ENCODE peak calls at places on chromosomes 2 and 18, in five cellular contexts. L, V, Z, X and E are unnamed samples.

GRCh38 chr2:29016500-29016899 is 35.4 kb downstream of the TOGARAM2 start:
- DNase-seq in L (no peak), V (no peak), Z (no peak), X (no peak), E (no peak)

GRCh38 chr2:236054661-236055060 is 113.5 kb downstream of the GBX2 start:
- DNase-seq in L (no peak), V (no peak), Z (no peak), X (no peak), E (no peak)

GRCh38 chr2:1967242-1968210 is 223.2 kb upstream of the PXDN start:
- DNase-seq in L (no peak), V (no peak), Z (no peak), X (no peak), E (no peak)

GRCh38 chr2:119218478-119219064 is 5.1 kb upstream of the STEAP3 start:
- DNase-seq in L (peak; percentile 48), V (peak; percentile 74), Z (peak; percentile 46), X (peak; percentile 76), E (no peak)

GRCh38 chr2:40097691-40098376 is 318.8 kb upstream of the THUMPD2 start:
- DNase-seq in L (peak; percentile 66), V (peak; percentile 86), Z (no peak), X (no peak), E (no peak)

GRCh38 chr2:201049455-201049854 is 22.0 kb downstream of the HYCC2 start:
- DNase-seq in L (no peak), V (no peak), Z (no peak), X (no peak), E (no peak)

GRCh38 chr2:21069746-21070145 is 25.9 kb upstream of the APOB start:
- DNase-seq in L (no peak), V (no peak), Z (no peak), X (no peak), E (no peak)

GRCh38 chr18:58980991-58981390 is 116.3 kb downstream of the ZNF532 start:
- DNase-seq in L (no peak), V (no peak), Z (no peak), X (no peak), E (no peak)

GRCh38 chr2:88159955-88160415 is 10.2 kb upstream of the THNSL2 start:
- DNase-seq in L (peak; percentile 30), V (peak; percentile 67), Z (peak; percentile 45), X (peak; percentile 60), E (peak; percentile 14)

GRCh38 chr18:42296192-42296591 is 341.2 kb downstream of the PIK3C3 start:
- DNase-seq in L (no peak), V (no peak), Z (no peak), X (no peak), E (no peak)

GRCh38 chr2:119753041-119753929 is 6.4 kb upstream of the PTPN4 start:
- DNase-seq in L (no peak), V (peak; percentile 56), Z (no peak), X (peak; percentile 56), E (no peak)

GRCh38 chr18:56873441-56874140 is 222.4 kb downstream of the WDR7 start:
- DNase-seq in L (no peak), V (no peak), Z (no peak), X (no peak), E (no peak)

GRCh38 chr2:238106339-238106697 is 6.2 kb downstream of the ESPNL start:
- DNase-seq in L (no peak), V (no peak), Z (no peak), X (no peak), E (no peak)

GRCh38 chr18:46320928-46321855 is 217.0 kb downstream of the HAUS1 start:
- DNase-seq in L (no peak), V (peak; percentile 55), Z (no peak), X (no peak), E (peak; percentile 60)

GRCh38 chr2:45269149-45269793 is 260.0 kb upstream of the SIX2 start:
- DNase-seq in L (no peak), V (peak; percentile 36), Z (no peak), X (no peak), E (no peak)

GRCh38 chr2:9076210-9076609 is 72.7 kb upstream of the MBOAT2 start:
- DNase-seq in L (no peak), V (peak; percentile 70), Z (no peak), X (no peak), E (no peak)

GRCh38 chr18:70671889-70672551 is 383.2 kb downstream of the SOCS6 start:
- DNase-seq in L (no peak), V (no peak), Z (no peak), X (no peak), E (no peak)

GRCh38 chr2:64654993-64655666 is 1.4 kb upstream of the SERTAD2 start:
- DNase-seq in L (no peak), V (no peak), Z (no peak), X (no peak), E (no peak)

GRCh38 chr2:238093181-238094140 is 6.7 kb upstream of the ESPNL start:
- DNase-seq in L (no peak), V (no peak), Z (no peak), X (no peak), E (no peak)

GRCh38 chr18:58190842-58191530 is 147.0 kb downstream of the NEDD4L start:
- DNase-seq in L (no peak), V (peak; percentile 26), Z (no peak), X (no peak), E (no peak)

GRCh38 chr2:44075536-44075935 is 79.7 kb upstream of the LRPPRC start:
- DNase-seq in L (no peak), V (peak; percentile 52), Z (no peak), X (no peak), E (no peak)

DNA sequence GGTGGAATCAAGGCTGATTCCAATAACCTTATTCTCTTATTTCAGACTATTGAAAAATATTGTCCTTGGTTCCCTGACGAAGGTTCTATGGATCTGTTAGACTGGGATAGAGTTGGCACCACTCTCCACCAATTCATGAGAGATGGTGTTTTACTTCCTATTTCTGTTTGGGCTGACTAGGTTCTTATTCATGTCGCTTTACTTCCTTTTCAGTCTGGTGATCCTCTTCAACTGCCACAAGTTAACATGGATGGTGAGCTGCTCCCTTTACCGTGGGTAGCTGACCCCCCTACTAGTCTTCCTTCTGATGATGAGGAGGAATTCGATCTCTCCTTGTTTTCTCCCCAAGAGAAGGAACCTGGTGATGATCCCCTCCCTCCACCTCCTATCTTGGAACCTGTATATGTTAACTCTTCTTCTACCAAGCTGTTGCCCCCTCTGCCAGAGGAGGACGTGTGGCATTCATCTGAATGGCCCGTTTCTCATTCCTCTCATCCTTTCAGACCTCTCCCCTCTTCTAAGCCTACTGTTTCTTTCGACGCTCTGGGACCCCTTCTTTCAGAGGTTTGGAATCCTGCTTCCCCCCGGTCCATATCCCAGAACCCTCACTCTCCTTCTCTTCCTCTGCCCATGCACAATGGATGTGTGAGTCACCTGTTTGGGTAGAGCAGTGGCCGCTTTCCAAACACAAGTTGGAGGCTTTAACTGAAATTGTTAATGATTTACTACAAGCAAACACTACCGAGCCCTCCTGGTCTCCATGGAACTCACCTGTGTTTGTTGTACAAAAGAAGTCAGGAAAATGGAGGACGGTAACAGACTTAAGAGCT is 13.5 kb upstream of the CNOT11 start:
- DNase-seq in L (no peak), V (no peak), Z (no peak), X (no peak), E (no peak)
- H3K27ac ChIP-seq in L (no peak overlapping the region), V (no peak overlapping the region), Z (no peak overlapping the region), X (no peak overlapping the region), E (peak overlapping the region; percentile 55)

GRCh38 chr2:205733648-205734047 is 51.3 kb downstream of the NRP2 start:
- DNase-seq in L (no peak), V (no peak), Z (no peak), X (no peak), E (no peak)

GRCh38 chr2:205733082-205733481 is 50.8 kb downstream of the NRP2 start:
- DNase-seq in L (no peak), V (no peak), Z (no peak), X (no peak), E (no peak)

GRCh38 chr2:205731521-205731965 is 49.2 kb downstream of the NRP2 start:
- DNase-seq in L (peak; percentile 86), V (peak; percentile 98), Z (no peak), X (no peak), E (no peak)

GRCh38 chr2:205730701-205731271 is 48.5 kb downstream of the NRP2 start:
- DNase-seq in L (no peak), V (peak; percentile 78), Z (no peak), X (no peak), E (no peak)

GRCh38 chr2:205732314-205732713 is 50.0 kb downstream of the NRP2 start:
- DNase-seq in L (no peak), V (no peak), Z (no peak), X (no peak), E (no peak)
- H3K27ac ChIP-seq in L (peak overlapping the region; percentile 82), V (peak overlapping the region; percentile 89), Z (no peak overlapping the region), X (no peak overlapping the region), E (no peak overlapping the region)

GRCh38 chr2:198950813-198951212 is 506.9 kb downstream of the SATB2 start:
- DNase-seq in L (no peak), V (no peak), Z (no peak), X (no peak), E (no peak)

GRCh38 chr2:198957183-198957582 is 500.6 kb downstream of the SATB2 start:
- DNase-seq in L (no peak), V (no peak), Z (no peak), X (no peak), E (no peak)

DNA sequence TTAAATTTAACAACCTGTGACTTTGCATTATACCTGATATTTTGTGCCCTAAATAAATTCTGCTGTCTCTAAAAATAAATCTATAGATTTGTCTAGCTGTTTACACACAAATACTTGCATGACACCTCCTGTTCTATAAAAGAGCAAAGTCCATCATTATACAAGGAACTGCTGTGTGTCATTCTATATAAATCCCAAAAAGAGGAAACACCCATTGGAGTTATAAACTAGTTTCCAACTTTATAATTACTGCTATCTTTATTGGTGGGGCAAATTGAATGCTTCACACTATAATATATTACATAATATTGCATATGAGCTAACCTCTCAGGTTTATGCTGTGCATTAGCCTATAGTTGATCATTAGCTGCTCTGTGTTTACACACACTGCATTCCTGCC is 504.4 kb downstream of the SATB2 start:
- DNase-seq in L (no peak), V (no peak), Z (no peak), X (no peak), E (no peak)
- H3K27ac ChIP-seq in L (no peak overlapping the region), V (no peak overlapping the region), Z (no peak overlapping the region), X (no peak overlapping the region), E (no peak overlapping the region)

DNA sequence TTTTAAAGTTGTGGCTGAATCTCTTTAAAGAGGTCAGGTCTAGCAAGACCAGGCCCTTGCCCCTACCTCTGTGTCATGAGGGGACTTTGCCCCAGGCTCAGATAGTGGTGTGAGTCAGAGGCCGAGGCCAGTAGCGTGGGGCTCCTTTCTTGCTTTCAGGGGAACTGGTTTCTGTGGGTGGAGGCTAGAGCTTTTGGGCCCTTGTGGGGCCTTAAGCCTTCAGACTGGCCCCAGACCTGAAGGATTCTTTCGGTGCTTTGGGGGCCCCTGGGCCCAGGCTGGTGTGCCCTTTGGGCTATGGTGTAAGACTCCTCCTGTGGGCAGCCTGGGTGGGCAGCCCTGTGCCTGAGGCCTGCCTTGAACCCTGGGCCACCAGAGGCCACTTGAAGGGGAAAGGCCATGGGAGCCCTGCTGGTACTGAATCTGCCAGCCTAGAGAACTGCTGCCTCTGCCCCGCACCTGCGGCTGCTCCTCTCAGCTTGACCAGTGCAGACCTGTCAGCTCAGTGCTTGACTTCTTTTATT is 21.2 kb downstream of the OTOF start:
- DNase-seq in L (no peak), V (no peak), Z (peak; percentile 76), X (no peak), E (no peak)
- H3K27ac ChIP-seq in L (no peak overlapping the region), V (no peak overlapping the region), Z (peak overlapping the region; percentile 85), X (no peak overlapping the region), E (no peak overlapping the region)